ENCODE peak calls at places on chromosomes 2 and 18, in nine cellular contexts. M is tibial nerve; E is lower lobe of right lung; S is heart left ventricle; I is ovary; Q is CD8-positive, alpha-beta T cell; J is prostate gland; X is heart right ventricle; B is MM.1S. W is an unnamed sample. For H3K4me1, the result is how much of the 10 kb centered on the place peaks cover.

GRCh38 chr2:184685999-184686841 is 87.9 kb downstream of the ZNF804A start:
- DNase-seq in S (no peak), B (no peak), E (no peak), Q (no peak), M (no peak), X (no peak), J (no peak), I (no peak), W (no peak)

GRCh38 chr18:37450434-37451133 is 115.0 kb downstream of the CELF4 start:
- DNase-seq in J (no peak), Q (no peak), M (no peak), S (no peak), I (peak), B (no peak), E (no peak), X (no peak), W (no peak)

GRCh38 chr18:50143891-50144290 is 51.1 kb downstream of the MYO5B start:
- DNase-seq in B (no peak), Q (no peak), J (no peak), M (no peak), X (no peak), I (no peak), E (no peak), S (no peak), W (no peak)

GRCh38 chr18:28150925-28151324 is 26.0 kb downstream of the CDH2 start:
- DNase-seq in X (no peak), I (no peak), S (no peak), M (no peak), E (no peak), J (no peak), Q (no peak), B (no peak), W (no peak)

GRCh38 chr2:119487434-119488244 is 36.6 kb downstream of the SCTR start:
- DNase-seq in J (no peak), S (no peak), B (no peak), E (peak), M (no peak), X (no peak), I (no peak), Q (no peak), W (no peak)

GRCh38 chr2:56182420-56182819 is 1.4 kb upstream of the CCDC85A start:
- DNase-seq in I (no peak), J (no peak), S (no peak), M (no peak), B (no peak), X (no peak), E (no peak), Q (no peak), W (no peak)

GRCh38 chr2:95384854-95385569 is 17.5 kb upstream of the FAHD2A start:
- DNase-seq in S (no peak), J (no peak), Q (no peak), M (peak), B (no peak), X (no peak), E (no peak), I (peak), W (peak)

GRCh38 chr18:6017160-6017559 is 121.8 kb upstream of the TMEM200C start:
- DNase-seq in S (no peak), B (no peak), J (no peak), E (no peak), I (no peak), M (no peak), X (no peak), Q (no peak), W (no peak)

GRCh38 chr2:144596074-144596871 is 76.4 kb upstream of the ZEB2 start:
- DNase-seq in B (no peak), Q (no peak), E (no peak), J (peak), I (no peak), S (no peak), M (no peak), X (no peak), W (peak)
- H3K4me3 ChIP-seq in B (no peak), Q (no peak), E (peak), J (no peak), I (no peak), S (peak), M (no peak), X (no peak), W (no peak)

GRCh38 chr2:146467425-146467824 is 1377.4 kb upstream of the ACVR2A start:
- DNase-seq in Q (no peak), I (no peak), E (no peak), M (no peak), J (no peak), X (no peak), S (no peak), B (no peak), W (no peak)
- H3K4me1 ChIP-seq in Q (under half), I (under half), E (under half), M (under half), J (under half), X (under half), S (under half), B (under half), W (under half)

DNA sequence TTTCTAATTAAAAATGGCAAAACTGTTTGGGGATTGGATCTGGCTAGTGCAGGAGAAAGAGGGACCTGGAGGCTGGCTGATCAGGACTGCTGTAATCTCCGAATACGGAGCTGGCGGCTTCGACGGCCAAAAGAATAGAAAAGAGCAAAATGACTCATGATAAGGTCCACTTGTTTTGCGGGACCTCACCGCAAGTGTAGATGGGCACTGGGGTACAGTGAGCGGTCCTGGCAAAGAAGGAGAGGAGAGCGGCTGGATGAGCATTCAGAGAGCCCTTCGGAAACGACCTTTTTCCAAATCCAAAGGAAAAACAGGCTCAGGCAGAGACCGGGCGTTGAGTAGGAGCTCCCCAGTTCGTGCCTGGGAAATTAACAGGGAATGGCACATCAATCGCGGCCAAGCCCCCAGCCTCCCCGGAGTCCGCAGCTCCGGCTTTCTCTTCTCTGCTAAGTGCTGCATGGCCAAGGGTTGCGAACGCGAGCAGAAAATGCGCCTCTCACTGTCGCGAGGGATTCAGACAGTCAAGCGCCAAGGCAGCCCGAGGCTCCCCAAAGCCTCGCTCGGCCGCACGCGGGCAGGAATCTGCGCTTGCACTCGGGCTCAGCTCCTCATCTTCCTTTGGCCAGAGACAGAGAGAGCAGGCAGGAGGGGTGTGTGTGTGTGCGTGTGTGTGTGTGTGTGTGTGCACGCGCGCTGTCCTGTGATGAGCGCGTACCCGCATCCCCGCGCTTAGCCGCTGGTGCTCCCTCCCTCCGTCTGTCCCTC is 1.8 kb downstream of the DCC start:
- DNase-seq in E (no peak), S (no peak), J (no peak), X (no peak), M (no peak), B (no peak), I (no peak), Q (no peak), W (peak)
- H3K4me3 ChIP-seq in E (peak), S (peak), J (no peak), X (no peak), M (no peak), B (no peak), I (no peak), Q (no peak), W (no peak)

DNA sequence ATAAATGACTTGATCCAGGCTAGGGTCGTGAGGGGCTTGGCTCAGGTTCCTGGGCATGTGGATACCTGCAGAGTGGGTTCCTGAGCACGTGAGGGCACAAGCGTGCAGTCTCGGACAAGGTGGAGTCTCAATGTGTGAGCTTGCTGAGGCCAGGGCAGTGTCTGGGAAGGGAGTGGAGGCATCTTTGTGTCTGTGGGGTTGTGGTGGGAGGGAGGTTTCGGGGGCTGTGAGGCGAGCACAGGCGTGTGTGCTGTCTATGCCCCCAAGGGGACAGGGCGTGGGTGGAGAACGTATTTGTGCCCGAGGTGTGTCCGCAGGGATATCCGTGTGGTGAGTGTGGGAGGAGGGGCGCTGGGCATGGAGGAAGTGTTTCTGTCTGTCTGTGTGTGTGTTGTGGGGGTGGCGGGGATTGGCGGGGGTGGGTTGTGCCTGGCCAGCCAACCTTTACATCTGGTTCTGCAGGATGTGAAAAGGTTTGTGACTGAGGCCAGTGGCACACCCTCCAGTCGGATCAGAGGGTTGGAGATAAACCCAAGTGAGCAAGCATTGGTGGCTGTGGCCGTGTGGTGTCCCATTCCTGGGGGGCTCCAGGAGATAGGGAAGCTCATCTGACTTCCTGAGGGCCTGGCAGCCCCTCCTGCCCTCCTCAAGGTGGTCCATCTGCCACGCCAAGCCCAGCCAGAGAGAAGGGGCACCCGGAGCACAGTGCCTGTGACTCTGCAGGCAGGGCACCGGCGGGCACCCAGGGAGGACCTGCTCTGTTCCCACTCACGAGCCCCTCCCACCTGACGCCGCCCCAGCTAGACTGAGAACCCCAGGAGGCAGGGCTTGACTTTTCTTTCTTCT is 57.1 kb downstream of the ZFP36L2 start:
- DNase-seq in Q (peak), I (no peak), X (peak), B (no peak), S (peak), J (peak), E (peak), M (no peak), W (no peak)
- H3K4me1 ChIP-seq in Q (half or more), I (under half), X (half or more), B (under half), S (under half), J (under half), E (half or more), M (under half), W (under half)

GRCh38 chr18:75044791-75045190 is 164.1 kb downstream of the PTGR3 start:
- DNase-seq in Q (no peak), E (no peak), I (no peak), S (no peak), J (no peak), M (no peak), X (no peak), B (no peak), W (no peak)

GRCh38 chr18:75045249-75045648 is 163.7 kb downstream of the PTGR3 start:
- DNase-seq in M (no peak), X (no peak), B (no peak), J (no peak), I (no peak), Q (no peak), E (no peak), S (no peak), W (no peak)

GRCh38 chr18:75044296-75044695 is 164.6 kb downstream of the PTGR3 start:
- DNase-seq in E (no peak), S (no peak), X (no peak), J (no peak), M (no peak), B (no peak), Q (no peak), I (no peak), W (no peak)

GRCh38 chr18:75041586-75041985 is 167.4 kb downstream of the PTGR3 start:
- DNase-seq in Q (no peak), I (no peak), M (no peak), J (no peak), E (no peak), X (no peak), B (no peak), S (no peak), W (peak)

DNA sequence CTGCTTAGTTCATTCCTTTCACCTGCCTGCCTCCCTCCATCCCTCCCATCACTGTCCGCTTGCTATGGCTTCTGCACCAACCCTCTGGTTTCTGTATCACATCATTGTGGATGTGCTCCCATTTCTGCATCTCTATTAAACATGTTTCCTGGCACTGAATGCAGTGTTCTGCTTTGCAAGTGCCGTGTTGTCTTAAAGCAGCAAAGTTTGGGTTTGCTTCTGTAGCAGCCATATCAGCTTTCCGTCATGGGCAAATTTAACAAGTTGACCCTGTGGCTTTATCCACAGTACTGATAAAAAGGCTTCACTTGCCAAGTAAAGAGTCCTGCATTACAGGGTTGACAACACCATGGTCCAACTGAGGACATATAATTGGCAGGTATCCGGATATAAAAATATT is 165.5 kb downstream of the PTGR3 start:
- DNase-seq in B (no peak), M (no peak), I (no peak), Q (no peak), S (no peak), E (no peak), J (no peak), X (no peak), W (no peak)
- H3K4me3 ChIP-seq in B (no peak), M (no peak), I (no peak), Q (no peak), S (no peak), E (no peak), J (no peak), X (no peak), W (no peak)

GRCh38 chr18:76457475-76457874 is 37.6 kb downstream of the ZNF516 start:
- DNase-seq in M (no peak), Q (no peak), J (no peak), B (no peak), S (peak), E (no peak), I (no peak), X (no peak), W (no peak)
- H3K4me1 ChIP-seq in M (under half), Q (under half), J (under half), B (under half), S (under half), E (under half), I (under half), X (under half), W (under half)

DNA sequence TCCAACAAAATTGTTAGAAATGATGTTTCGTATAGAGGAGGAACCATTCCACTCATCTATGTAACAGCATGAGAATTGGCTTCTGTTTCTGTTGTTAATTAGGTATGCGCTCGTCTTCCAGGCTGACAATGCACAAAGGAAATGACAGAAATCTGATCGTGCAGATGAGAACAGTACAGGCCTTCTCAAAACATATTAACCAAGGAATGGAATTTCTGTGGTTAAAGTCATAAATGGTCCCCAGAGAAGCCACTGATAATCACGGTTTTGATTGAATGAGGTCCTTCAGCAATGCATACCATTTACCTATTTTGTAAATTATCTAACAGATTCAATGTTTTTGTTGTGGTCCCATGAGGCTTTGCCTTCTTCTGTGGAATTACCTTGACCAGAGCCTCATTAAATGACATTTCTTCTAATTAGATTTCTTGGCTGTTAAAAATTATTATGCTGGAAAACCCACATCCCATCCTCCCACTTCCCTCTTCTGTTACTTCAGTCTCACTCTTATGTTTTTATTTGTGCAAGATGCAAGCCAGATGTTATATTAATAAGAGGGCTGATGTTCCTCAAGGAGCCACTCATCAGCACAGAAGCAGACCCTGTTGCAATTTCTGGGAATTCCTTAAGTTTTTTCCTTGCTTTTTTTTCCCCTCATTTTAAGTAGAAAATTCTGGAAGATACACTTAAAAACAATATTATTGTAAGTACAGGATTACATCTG is 395.8 kb downstream of the PID1 start:
- DNase-seq in M (no peak), J (no peak), E (no peak), B (no peak), Q (no peak), S (no peak), I (no peak), X (no peak), W (peak)
- H3K4me3 ChIP-seq in M (no peak), J (no peak), E (no peak), B (no peak), Q (no peak), S (no peak), I (no peak), X (no peak), W (no peak)

GRCh38 chr2:68942827-68943226 is 9.9 kb downstream of the GKN2 start:
- DNase-seq in M (no peak), B (no peak), Q (no peak), X (no peak), E (no peak), I (no peak), S (no peak), J (no peak), W (no peak)
- H3K4me1 ChIP-seq in M (under half), B (under half), Q (under half), X (under half), E (under half), I (under half), S (under half), J (under half), W (under half)

GRCh38 chr2:207770602-207771404 is 1.1 kb upstream of the FZD5 start:
- DNase-seq in B (peak), S (no peak), E (peak), J (no peak), M (no peak), I (peak), Q (no peak), X (peak), W (peak)
- H3K4me3 ChIP-seq in B (no peak), S (peak), E (peak), J (peak), M (peak), I (peak), Q (peak), X (peak), W (peak)

GRCh38 chr18:75212626-75213110 is 2.1 kb downstream of the TSHZ1 start:
- DNase-seq in S (no peak), Q (no peak), J (no peak), I (no peak), B (no peak), E (no peak), X (no peak), M (no peak), W (no peak)
- H3K4me1 ChIP-seq in S (half or more), Q (half or more), J (under half), I (under half), B (under half), E (under half), X (half or more), M (under half), W (under half)

W was measured in adipocyte.